ENCODE peak calls at places on chromosome 11, in nine cellular contexts. P, H, S, V, Z, C, E, O and K are unnamed samples.

GRCh38 chr11:114060402-114061052 is 1.0 kb downstream of the ZBTB16 start:
- DNase-seq in P (no peak), H (peak), S (peak), V (peak), Z (no peak), C (peak), E (no peak), O (no peak), K (no peak)

GRCh38 chr11:72773291-72773690 is 20.6 kb downstream of the STARD10 start:
- DNase-seq in P (peak), H (no peak), S (no peak), V (peak), Z (peak), C (no peak), E (no peak), O (no peak), K (no peak)

GRCh38 chr11:114158886-114159285 is 99.4 kb downstream of the ZBTB16 start:
- DNase-seq in P (no peak), H (no peak), S (no peak), V (no peak), Z (no peak), C (no peak), E (no peak), O (no peak), K (no peak)

GRCh38 chr11:134696455-134696854 is 284.4 kb upstream of the B3GAT1 start:
- DNase-seq in P (no peak), H (no peak), S (no peak), V (no peak), Z (no peak), C (peak), E (no peak), O (no peak), K (no peak)

GRCh38 chr11:83540112-83540675 is 254.0 kb upstream of the CCDC90B start:
- DNase-seq in P (no peak), H (no peak), S (no peak), V (no peak), Z (no peak), C (no peak), E (no peak), O (no peak), K (no peak)

GRCh38 chr11:28835790-28836189 is 727.6 kb downstream of the METTL15 start:
- DNase-seq in P (no peak), H (peak), S (no peak), V (peak), Z (peak), C (no peak), E (peak), O (no peak), K (no peak)

GRCh38 chr11:120109531-120109930 is 28.4 kb downstream of the TRIM29 start:
- DNase-seq in P (no peak), H (no peak), S (no peak), V (no peak), Z (no peak), C (no peak), E (no peak), O (no peak), K (no peak)

GRCh38 chr11:29161216-29161615 is 855.6 kb downstream of the KCNA4 start:
- DNase-seq in P (no peak), H (no peak), S (no peak), V (peak), Z (peak), C (no peak), E (no peak), O (no peak), K (no peak)

GRCh38 chr11:86089659-86090058 is 20.8 kb upstream of the PICALM start:
- DNase-seq in P (no peak), H (no peak), S (no peak), V (no peak), Z (peak), C (no peak), E (no peak), O (no peak), K (no peak)

GRCh38 chr11:114134870-114135269 is 75.4 kb downstream of the ZBTB16 start:
- DNase-seq in P (no peak), H (no peak), S (no peak), V (peak), Z (peak), C (peak), E (no peak), O (peak), K (no peak)

GRCh38 chr11:112656772-112657428 is 304.3 kb upstream of the NCAM1 start:
- DNase-seq in P (peak), H (no peak), S (no peak), V (peak), Z (peak), C (no peak), E (no peak), O (no peak), K (no peak)

GRCh38 chr11:10002221-10002620 is 291.8 kb downstream of the SBF2 start:
- DNase-seq in P (no peak), H (no peak), S (no peak), V (no peak), Z (no peak), C (no peak), E (no peak), O (no peak), K (no peak)

GRCh38 chr11:2515401-2516275 is 70.8 kb downstream of the KCNQ1 start:
- DNase-seq in P (peak), H (no peak), S (peak), V (no peak), Z (no peak), C (peak), E (no peak), O (peak), K (peak)

GRCh38 chr11:130866831-130867230 is 49.4 kb downstream of the SNX19 start:
- DNase-seq in P (no peak), H (no peak), S (no peak), V (no peak), Z (no peak), C (no peak), E (no peak), O (no peak), K (no peak)

GRCh38 chr11:30488304-30488998 is 97.7 kb downstream of the MPPED2 start:
- DNase-seq in P (peak), H (peak), S (no peak), V (peak), Z (no peak), C (no peak), E (peak), O (peak), K (no peak)

GRCh38 chr11:110077866-110078325 is 15.3 kb upstream of the ZC3H12C start:
- DNase-seq in P (no peak), H (no peak), S (no peak), V (peak), Z (peak), C (no peak), E (no peak), O (no peak), K (no peak)

GRCh38 chr11:122145715-122146274 is 29.8 kb upstream of the BLID start:
- DNase-seq in P (no peak), H (no peak), S (no peak), V (peak), Z (peak), C (no peak), E (no peak), O (no peak), K (no peak)

GRCh38 chr11:35289821-35290220 is 129.5 kb downstream of the SLC1A2 start:
- DNase-seq in P (no peak), H (no peak), S (no peak), V (peak), Z (peak), C (no peak), E (no peak), O (no peak), K (no peak)

GRCh38 chr11:118232659-118233058 is 7.8 kb upstream of the JAML start:
- DNase-seq in P (no peak), H (no peak), S (no peak), V (peak), Z (no peak), C (no peak), E (no peak), O (no peak), K (no peak)

GRCh38 chr11:93501856-93502255 is 41.3 kb downstream of the SMCO4 start:
- DNase-seq in P (no peak), H (no peak), S (no peak), V (no peak), Z (no peak), C (no peak), E (no peak), O (no peak), K (no peak)

GRCh38 chr11:117273550-117274289 is 17.4 kb upstream of the BACE1-AS start:
- DNase-seq in P (no peak), H (no peak), S (no peak), V (peak), Z (peak), C (no peak), E (peak), O (no peak), K (peak)

GRCh38 chr11:8082391-8083087 is 1.5 kb downstream of the TUB start:
- DNase-seq in P (no peak), H (no peak), S (no peak), V (no peak), Z (peak), C (no peak), E (no peak), O (no peak), K (no peak)

GRCh38 chr11:44097821-44098220 is 2.3 kb downstream of the EXT2 start:
- DNase-seq in P (no peak), H (no peak), S (no peak), V (peak), Z (peak), C (no peak), E (no peak), O (no peak), K (no peak)

GRCh38 chr11:66854231-66854661 is 2.6 kb upstream of the LRFN4 start:
- DNase-seq in P (no peak), H (no peak), S (no peak), V (no peak), Z (no peak), C (no peak), E (no peak), O (no peak), K (no peak)

GRCh38 chr11:120883404-120884135 is 140.3 kb upstream of the TBCEL start:
- DNase-seq in P (no peak), H (no peak), S (no peak), V (peak), Z (peak), C (no peak), E (no peak), O (no peak), K (no peak)

GRCh38 chr11:101870510-101870909 is 44.3 kb upstream of the CEP126 start:
- DNase-seq in P (no peak), H (no peak), S (no peak), V (peak), Z (peak), C (no peak), E (peak), O (no peak), K (no peak)

GRCh38 chr11:106668147-106668546 is 350.1 kb downstream of the GUCY1A2 start:
- DNase-seq in P (no peak), H (no peak), S (no peak), V (peak), Z (peak), C (no peak), E (no peak), O (no peak), K (no peak)

GRCh38 chr11:83827940-83828554 is 541.9 kb upstream of the CCDC90B start:
- DNase-seq in P (no peak), H (no peak), S (peak), V (peak), Z (peak), C (no peak), E (peak), O (no peak), K (no peak)

DNA sequence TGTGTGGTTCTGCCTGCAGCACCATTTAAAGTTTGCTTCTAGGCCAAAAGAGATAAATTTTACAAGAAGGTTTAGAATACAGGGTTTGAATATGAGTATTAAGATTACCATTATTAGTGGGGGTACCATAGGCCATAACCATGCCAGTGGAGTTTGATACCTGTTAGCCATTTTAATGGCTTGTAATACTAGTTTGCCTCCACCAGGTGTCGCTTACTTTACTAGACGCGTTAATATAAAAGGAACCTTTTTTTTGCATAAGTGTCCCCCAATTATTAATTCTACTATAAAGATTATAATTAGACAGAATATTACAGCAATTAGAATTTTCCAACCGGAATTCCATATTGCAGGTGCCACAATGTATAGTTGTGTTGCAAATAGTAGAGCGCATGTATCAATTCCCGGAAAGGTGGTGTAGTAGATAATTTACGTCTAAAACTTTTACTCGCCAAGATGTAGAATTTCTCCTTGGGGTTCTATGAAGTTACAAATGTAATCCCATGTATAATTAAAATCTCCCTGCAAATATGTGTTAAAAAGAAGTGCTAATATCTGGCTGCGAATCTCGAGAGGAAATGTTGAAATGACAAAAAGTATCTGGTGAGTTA is 16.1 kb downstream of the MS4A6E start:
- DNase-seq in P (no peak), H (peak), S (no peak), V (peak), Z (peak), C (no peak), E (peak), O (no peak), K (no peak)
- TF ChIP-seq CTCF in P (no peak), H (peak), S (peak), V (peak), Z (peak), C (no peak), E (peak), O (peak), K (peak)

GRCh38 chr11:68019486-68019885 is 9.4 kb downstream of the ALDH3B1 start:
- DNase-seq in P (no peak), H (no peak), S (no peak), V (no peak), Z (no peak), C (no peak), E (no peak), O (no peak), K (no peak)

GRCh38 chr11:68018730-68019190 is 8.6 kb downstream of the ALDH3B1 start:
- DNase-seq in P (no peak), H (no peak), S (no peak), V (no peak), Z (no peak), C (no peak), E (no peak), O (no peak), K (no peak)

GRCh38 chr11:68022531-68022930 is 8.0 kb upstream of the NDUFS8 start:
- DNase-seq in P (no peak), H (no peak), S (no peak), V (no peak), Z (no peak), C (no peak), E (no peak), O (no peak), K (no peak)

GRCh38 chr11:68020575-68020974 is 9.9 kb upstream of the NDUFS8 start:
- DNase-seq in P (no peak), H (peak), S (no peak), V (no peak), Z (no peak), C (no peak), E (peak), O (no peak), K (no peak)

GRCh38 chr11:68021167-68021787 is 9.2 kb upstream of the NDUFS8 start:
- DNase-seq in P (no peak), H (peak), S (no peak), V (peak), Z (no peak), C (no peak), E (peak), O (peak), K (no peak)
- TF ChIP-seq CTCF in P (no peak), H (peak), S (peak), V (peak), Z (peak), C (no peak), E (peak), O (peak), K (peak)

DNA sequence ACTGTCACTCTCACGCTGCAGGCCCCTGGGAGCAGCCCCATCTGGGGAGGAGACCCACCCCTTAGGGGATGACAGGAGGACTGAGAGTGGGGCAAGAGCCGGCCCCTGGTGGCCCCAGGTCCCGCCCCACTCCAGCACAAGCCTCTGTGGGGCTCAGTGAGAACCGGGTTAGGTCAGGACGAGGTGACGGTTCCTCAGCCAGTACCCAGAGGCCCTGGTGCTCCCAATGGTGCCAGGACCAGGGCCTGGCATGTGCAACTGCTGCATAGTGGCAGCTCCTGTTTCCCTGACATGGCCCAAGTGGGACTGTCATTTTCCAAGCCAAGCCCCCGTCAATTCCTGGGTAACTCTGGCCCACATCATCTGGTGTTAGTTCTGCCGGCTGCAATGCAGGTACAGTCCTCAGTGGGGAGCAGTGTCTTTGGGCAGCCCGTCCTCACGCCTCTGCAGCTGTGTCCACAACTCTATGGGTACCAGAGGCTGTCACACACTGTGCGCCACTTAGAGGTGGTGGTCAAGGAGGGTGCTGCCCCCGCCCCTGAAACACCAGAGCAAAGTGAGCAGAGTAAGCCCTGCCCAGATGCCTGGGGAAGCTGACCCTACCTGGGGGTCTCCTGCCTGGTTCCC is 15.9 kb downstream of the CHID1 start:
- DNase-seq in P (no peak), H (no peak), S (no peak), V (no peak), Z (no peak), C (no peak), E (no peak), O (no peak), K (no peak)
- TF ChIP-seq CTCF in P (no peak), H (no peak), S (peak), V (no peak), Z (no peak), C (no peak), E (no peak), O (no peak), K (no peak)

DNA sequence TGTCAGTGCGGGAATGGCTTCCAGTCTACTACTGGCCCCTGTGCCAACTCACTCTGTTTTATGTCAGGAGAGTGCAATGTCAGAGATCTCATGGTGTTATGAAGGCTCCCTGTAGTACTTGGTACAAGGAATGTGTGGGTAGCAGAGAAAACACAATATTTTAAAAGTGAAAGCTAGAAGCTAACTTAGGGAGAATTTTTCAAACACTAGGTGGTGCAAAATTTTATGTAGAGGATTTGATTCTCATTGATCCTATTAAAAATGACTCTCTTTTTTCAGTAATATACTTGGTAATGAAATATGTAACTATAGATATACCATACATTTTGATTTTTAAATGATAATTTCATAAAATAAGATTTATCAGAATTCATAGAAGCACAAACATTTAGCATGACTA is 134.7 kb downstream of the JRKL start:
- DNase-seq in P (no peak), H (no peak), S (no peak), V (no peak), Z (no peak), C (no peak), E (no peak), O (no peak), K (no peak)
- TF ChIP-seq CTCF in P (no peak), H (no peak), S (peak), V (no peak), Z (no peak), C (no peak), E (no peak), O (no peak), K (peak)

GRCh38 chr11:19714093-19714386 is 1.4 kb downstream of the NAV2 start:
- DNase-seq in P (no peak), H (no peak), S (no peak), V (no peak), Z (peak), C (no peak), E (no peak), O (no peak), K (no peak)
- TF ChIP-seq CTCF in P (no peak), H (no peak), S (no peak), V (no peak), Z (no peak), C (no peak), E (no peak), O (no peak), K (no peak)

GRCh38 chr11:13015753-13016152 is 6.6 kb downstream of the RASSF10 start:
- DNase-seq in P (no peak), H (no peak), S (no peak), V (no peak), Z (no peak), C (no peak), E (no peak), O (no peak), K (no peak)

GRCh38 chr11:13013054-13013488 is 4.0 kb downstream of the RASSF10 start:
- DNase-seq in P (no peak), H (no peak), S (no peak), V (no peak), Z (no peak), C (no peak), E (peak), O (no peak), K (no peak)

GRCh38 chr11:13012037-13012693 is 3.0 kb downstream of the RASSF10 start:
- DNase-seq in P (no peak), H (peak), S (no peak), V (peak), Z (no peak), C (no peak), E (no peak), O (no peak), K (no peak)

GRCh38 chr11:13019313-13019712 is 10.2 kb downstream of the RASSF10 start:
- DNase-seq in P (no peak), H (no peak), S (no peak), V (no peak), Z (no peak), C (no peak), E (no peak), O (no peak), K (no peak)

DNA sequence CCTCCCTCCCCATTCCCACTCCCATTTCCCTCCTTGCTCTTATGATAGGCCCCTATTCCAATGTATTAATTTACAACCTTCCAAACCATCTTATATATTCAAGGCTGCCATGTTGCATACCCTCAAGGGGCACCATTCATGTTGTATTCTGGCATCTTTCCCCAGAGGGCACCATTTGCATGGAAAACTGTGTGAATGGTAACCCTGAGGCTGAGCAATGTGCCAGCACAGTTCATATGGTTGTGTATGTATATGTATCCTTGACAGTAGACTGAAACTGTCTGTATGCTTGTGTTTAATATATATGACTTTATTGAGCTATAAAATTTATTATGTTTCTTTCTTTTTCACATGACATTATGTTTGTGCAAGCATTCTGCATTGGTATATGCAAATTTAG is 7.3 kb downstream of the RASSF10 start:
- DNase-seq in P (no peak), H (peak), S (no peak), V (peak), Z (no peak), C (no peak), E (peak), O (peak), K (no peak)
- TF ChIP-seq CTCF in P (no peak), H (no peak), S (no peak), V (peak), Z (no peak), C (no peak), E (peak), O (no peak), K (no peak)

GRCh38 chr11:32115406-32115805 is 24.5 kb downstream of the RCN1 start:
- DNase-seq in P (no peak), H (no peak), S (no peak), V (no peak), Z (no peak), C (no peak), E (no peak), O (no peak), K (no peak)
- TF ChIP-seq CTCF in P (no peak), H (no peak), S (no peak), V (no peak), Z (no peak), C (no peak), E (no peak), O (no peak), K (no peak)

DNA sequence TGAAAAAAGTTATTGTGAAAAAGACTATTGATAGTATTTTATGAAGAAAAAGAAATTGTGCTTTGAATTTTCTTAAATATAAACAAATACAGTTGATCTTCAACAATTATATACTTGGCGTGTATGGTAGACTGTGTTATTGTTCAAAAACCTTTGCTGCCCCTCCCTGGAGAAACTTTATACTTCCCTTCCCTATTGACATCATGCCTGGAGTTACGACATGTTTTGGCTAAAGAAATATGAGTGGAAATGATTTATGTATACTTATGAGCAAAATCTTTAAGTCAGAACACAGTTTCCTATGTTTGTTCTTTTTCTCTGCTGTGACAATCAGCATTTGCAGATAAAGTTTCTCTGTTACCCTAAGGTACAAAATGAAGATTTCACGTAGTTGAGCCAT is 243.8 kb downstream of the TMEM135 start:
- DNase-seq in P (no peak), H (no peak), S (no peak), V (peak), Z (peak), C (no peak), E (peak), O (no peak), K (no peak)
- TF ChIP-seq CTCF in P (no peak), H (no peak), S (no peak), V (peak), Z (peak), C (no peak), E (peak), O (peak), K (peak)